ENCODE peak calls at places on chromosome 6, in ten cellular contexts. One of them, this sample, is unnamed.

GRCh38 chr6:11144393-11144829 is 32.9 kb upstream of the ERVFRD-1 start:
- DNase-seq in nephron progenitor cell: peak; percentile 80
- DNase-seq in CD8-positive, alpha-beta T cell: peak; percentile 42
- DNase-seq in hepatocyte: peak; percentile 85
- DNase-seq in astrocyte: peak; percentile 47
- DNase-seq in A549: peak; percentile 88
- DNase-seq in GM06990: no peak
- DNase-seq in BE2C: peak; percentile 75
- DNase-seq in GM23338: peak; percentile 87
- DNase-seq in epithelial cell of esophagus: peak; percentile 85
- DNase-seq in this sample: peak; percentile 77

GRCh38 chr6:129709451-129709908 is 497 bp downstream of the ARHGAP18 start:
- DNase-seq in nephron progenitor cell: no peak
- DNase-seq in CD8-positive, alpha-beta T cell: no peak
- DNase-seq in hepatocyte: peak; percentile 33
- DNase-seq in astrocyte: peak; percentile 50
- DNase-seq in A549: no peak
- DNase-seq in GM06990: peak; percentile 35
- DNase-seq in BE2C: no peak
- DNase-seq in GM23338: no peak
- DNase-seq in epithelial cell of esophagus: no peak
- DNase-seq in this sample: no peak

GRCh38 chr6:37653933-37654565 is 43.6 kb downstream of the MDGA1 start:
- DNase-seq in nephron progenitor cell: peak; percentile 31
- DNase-seq in CD8-positive, alpha-beta T cell: no peak
- DNase-seq in hepatocyte: peak; percentile 23
- DNase-seq in astrocyte: no peak
- DNase-seq in A549: peak; percentile 67
- DNase-seq in GM06990: peak; percentile 34
- DNase-seq in BE2C: peak; percentile 58
- DNase-seq in GM23338: peak; percentile 79
- DNase-seq in epithelial cell of esophagus: peak; percentile 45
- DNase-seq in this sample: peak; percentile 34

GRCh38 chr6:163579880-163580295 is 165.4 kb downstream of the QKI start:
- DNase-seq in nephron progenitor cell: no peak
- DNase-seq in CD8-positive, alpha-beta T cell: no peak
- DNase-seq in hepatocyte: no peak
- DNase-seq in astrocyte: peak; percentile 26
- DNase-seq in A549: peak; percentile 16
- DNase-seq in GM06990: no peak
- DNase-seq in BE2C: no peak
- DNase-seq in GM23338: peak; percentile 65
- DNase-seq in epithelial cell of esophagus: peak; percentile 35
- DNase-seq in this sample: no peak

GRCh38 chr6:152401978-152402377 is 235.2 kb downstream of the SYNE1 start:
- DNase-seq in nephron progenitor cell: no peak
- DNase-seq in CD8-positive, alpha-beta T cell: no peak
- DNase-seq in hepatocyte: no peak
- DNase-seq in astrocyte: no peak
- DNase-seq in A549: peak; percentile 83
- DNase-seq in GM06990: no peak
- DNase-seq in BE2C: no peak
- DNase-seq in GM23338: no peak
- DNase-seq in epithelial cell of esophagus: peak; percentile 89
- DNase-seq in this sample: no peak

GRCh38 chr6:89792881-89793280 is 26.7 kb downstream of the MDN1 start:
- DNase-seq in nephron progenitor cell: no peak
- DNase-seq in CD8-positive, alpha-beta T cell: no peak
- DNase-seq in hepatocyte: peak; percentile 53
- DNase-seq in astrocyte: peak; percentile 9
- DNase-seq in A549: peak; percentile 53
- DNase-seq in GM06990: no peak
- DNase-seq in BE2C: peak; percentile 26
- DNase-seq in GM23338: peak; percentile 58
- DNase-seq in epithelial cell of esophagus: peak; percentile 57
- DNase-seq in this sample: peak; percentile 18

GRCh38 chr6:139778113-139778512 is 403.7 kb upstream of the CITED2 start:
- DNase-seq in nephron progenitor cell: no peak
- DNase-seq in CD8-positive, alpha-beta T cell: no peak
- DNase-seq in hepatocyte: no peak
- DNase-seq in astrocyte: no peak
- DNase-seq in A549: no peak
- DNase-seq in GM06990: no peak
- DNase-seq in BE2C: no peak
- DNase-seq in GM23338: no peak
- DNase-seq in epithelial cell of esophagus: no peak
- DNase-seq in this sample: no peak

GRCh38 chr6:74551896-74552295 is 654.0 kb downstream of the COL12A1 start:
- DNase-seq in nephron progenitor cell: no peak
- DNase-seq in CD8-positive, alpha-beta T cell: no peak
- DNase-seq in hepatocyte: no peak
- DNase-seq in astrocyte: peak; percentile 51
- DNase-seq in A549: no peak
- DNase-seq in GM06990: no peak
- DNase-seq in BE2C: no peak
- DNase-seq in GM23338: no peak
- DNase-seq in epithelial cell of esophagus: no peak
- DNase-seq in this sample: no peak

GRCh38 chr6:34981951-34982350 is 92.9 kb downstream of the ANKS1A start:
- DNase-seq in nephron progenitor cell: no peak
- DNase-seq in CD8-positive, alpha-beta T cell: no peak
- DNase-seq in hepatocyte: no peak
- DNase-seq in astrocyte: peak; percentile 42
- DNase-seq in A549: peak; percentile 5
- DNase-seq in GM06990: no peak
- DNase-seq in BE2C: no peak
- DNase-seq in GM23338: no peak
- DNase-seq in epithelial cell of esophagus: no peak
- DNase-seq in this sample: no peak

GRCh38 chr6:44190712-44191111 is 26.0 kb upstream of the MYMX start:
- DNase-seq in nephron progenitor cell: no peak
- DNase-seq in CD8-positive, alpha-beta T cell: no peak
- DNase-seq in hepatocyte: no peak
- DNase-seq in astrocyte: no peak
- DNase-seq in A549: no peak
- DNase-seq in GM06990: no peak
- DNase-seq in BE2C: no peak
- DNase-seq in GM23338: no peak
- DNase-seq in epithelial cell of esophagus: no peak
- DNase-seq in this sample: no peak

GRCh38 chr6:151321438-151321837 is 69.9 kb downstream of the ZBTB2 start:
- DNase-seq in nephron progenitor cell: no peak
- DNase-seq in CD8-positive, alpha-beta T cell: no peak
- DNase-seq in hepatocyte: no peak
- DNase-seq in astrocyte: no peak
- DNase-seq in A549: no peak
- DNase-seq in GM06990: no peak
- DNase-seq in BE2C: no peak
- DNase-seq in GM23338: no peak
- DNase-seq in epithelial cell of esophagus: no peak
- DNase-seq in this sample: no peak

GRCh38 chr6:159483259-159483658 is 209.8 kb downstream of the SOD2 start:
- DNase-seq in nephron progenitor cell: no peak
- DNase-seq in CD8-positive, alpha-beta T cell: no peak
- DNase-seq in hepatocyte: no peak
- DNase-seq in astrocyte: no peak
- DNase-seq in A549: no peak
- DNase-seq in GM06990: no peak
- DNase-seq in BE2C: no peak
- DNase-seq in GM23338: no peak
- DNase-seq in epithelial cell of esophagus: no peak
- DNase-seq in this sample: no peak

GRCh38 chr6:88763160-88763559 is 200.3 kb downstream of the RNGTT start:
- DNase-seq in nephron progenitor cell: no peak
- DNase-seq in CD8-positive, alpha-beta T cell: no peak
- DNase-seq in hepatocyte: no peak
- DNase-seq in astrocyte: peak; percentile 4
- DNase-seq in A549: peak; percentile 22
- DNase-seq in GM06990: no peak
- DNase-seq in BE2C: no peak
- DNase-seq in GM23338: no peak
- DNase-seq in epithelial cell of esophagus: peak; percentile 2
- DNase-seq in this sample: no peak

GRCh38 chr6:89313006-89313405 is 2.1 kb downstream of the GABRR2 start:
- DNase-seq in nephron progenitor cell: no peak
- DNase-seq in CD8-positive, alpha-beta T cell: no peak
- DNase-seq in hepatocyte: peak; percentile 39
- DNase-seq in astrocyte: peak; percentile 92
- DNase-seq in A549: no peak
- DNase-seq in GM06990: no peak
- DNase-seq in BE2C: no peak
- DNase-seq in GM23338: peak; percentile 9
- DNase-seq in epithelial cell of esophagus: peak; percentile 65
- DNase-seq in this sample: no peak

GRCh38 chr6:111027219-111027618 is 45.4 kb downstream of the RPF2 start:
- DNase-seq in nephron progenitor cell: no peak
- DNase-seq in CD8-positive, alpha-beta T cell: no peak
- DNase-seq in hepatocyte: no peak
- DNase-seq in astrocyte: no peak
- DNase-seq in A549: peak; percentile 14
- DNase-seq in GM06990: no peak
- DNase-seq in BE2C: no peak
- DNase-seq in GM23338: no peak
- DNase-seq in epithelial cell of esophagus: no peak
- DNase-seq in this sample: no peak
- TF ChIP-seq CTCF in nephron progenitor cell: no peak
- TF ChIP-seq CTCF in CD8-positive, alpha-beta T cell: no peak
- TF ChIP-seq CTCF in hepatocyte: no peak
- TF ChIP-seq CTCF in astrocyte: no peak
- TF ChIP-seq CTCF in A549: no peak
- TF ChIP-seq CTCF in GM06990: peak; percentile 7
- TF ChIP-seq CTCF in BE2C: peak; percentile 25
- TF ChIP-seq CTCF in GM23338: peak; percentile 49
- TF ChIP-seq CTCF in epithelial cell of esophagus: peak; percentile 18
- TF ChIP-seq CTCF in this sample: no peak

GRCh38 chr6:46279874-46280273 is 109.1 kb upstream of the ENPP5 start:
- DNase-seq in nephron progenitor cell: no peak
- DNase-seq in CD8-positive, alpha-beta T cell: no peak
- DNase-seq in hepatocyte: no peak
- DNase-seq in astrocyte: peak; percentile 19
- DNase-seq in A549: no peak
- DNase-seq in GM06990: no peak
- DNase-seq in BE2C: no peak
- DNase-seq in GM23338: no peak
- DNase-seq in epithelial cell of esophagus: no peak
- DNase-seq in this sample: no peak

GRCh38 chr6:46273911-46274310 is 103.1 kb upstream of the ENPP5 start:
- DNase-seq in nephron progenitor cell: no peak
- DNase-seq in CD8-positive, alpha-beta T cell: no peak
- DNase-seq in hepatocyte: no peak
- DNase-seq in astrocyte: no peak
- DNase-seq in A549: no peak
- DNase-seq in GM06990: no peak
- DNase-seq in BE2C: no peak
- DNase-seq in GM23338: no peak
- DNase-seq in epithelial cell of esophagus: no peak
- DNase-seq in this sample: no peak

GRCh38 chr6:46274502-46274901 is 103.7 kb upstream of the ENPP5 start:
- DNase-seq in nephron progenitor cell: no peak
- DNase-seq in CD8-positive, alpha-beta T cell: no peak
- DNase-seq in hepatocyte: no peak
- DNase-seq in astrocyte: no peak
- DNase-seq in A549: no peak
- DNase-seq in GM06990: no peak
- DNase-seq in BE2C: no peak
- DNase-seq in GM23338: no peak
- DNase-seq in epithelial cell of esophagus: no peak
- DNase-seq in this sample: no peak

GRCh38 chr6:46281110-46281509 is 110.3 kb upstream of the ENPP5 start:
- DNase-seq in nephron progenitor cell: no peak
- DNase-seq in CD8-positive, alpha-beta T cell: no peak
- DNase-seq in hepatocyte: no peak
- DNase-seq in astrocyte: no peak
- DNase-seq in A549: no peak
- DNase-seq in GM06990: no peak
- DNase-seq in BE2C: no peak
- DNase-seq in GM23338: no peak
- DNase-seq in epithelial cell of esophagus: no peak
- DNase-seq in this sample: no peak

GRCh38 chr6:46276571-46277142 is 105.9 kb upstream of the ENPP5 start:
- DNase-seq in nephron progenitor cell: no peak
- DNase-seq in CD8-positive, alpha-beta T cell: no peak
- DNase-seq in hepatocyte: no peak
- DNase-seq in astrocyte: no peak
- DNase-seq in A549: no peak
- DNase-seq in GM06990: no peak
- DNase-seq in BE2C: no peak
- DNase-seq in GM23338: no peak
- DNase-seq in epithelial cell of esophagus: no peak
- DNase-seq in this sample: no peak
- TF ChIP-seq CTCF in nephron progenitor cell: no peak
- TF ChIP-seq CTCF in CD8-positive, alpha-beta T cell: no peak
- TF ChIP-seq CTCF in hepatocyte: no peak
- TF ChIP-seq CTCF in astrocyte: no peak
- TF ChIP-seq CTCF in A549: no peak
- TF ChIP-seq CTCF in GM06990: no peak
- TF ChIP-seq CTCF in BE2C: no peak
- TF ChIP-seq CTCF in GM23338: no peak
- TF ChIP-seq CTCF in epithelial cell of esophagus: no peak
- TF ChIP-seq CTCF in this sample: no peak

GRCh38 chr6:64074981-64075380 is 439.4 kb downstream of the PHF3 start:
- DNase-seq in nephron progenitor cell: no peak
- DNase-seq in CD8-positive, alpha-beta T cell: no peak
- DNase-seq in hepatocyte: no peak
- DNase-seq in astrocyte: no peak
- DNase-seq in A549: no peak
- DNase-seq in GM06990: no peak
- DNase-seq in BE2C: no peak
- DNase-seq in GM23338: no peak
- DNase-seq in epithelial cell of esophagus: no peak
- DNase-seq in this sample: no peak
- TF ChIP-seq CTCF in nephron progenitor cell: no peak
- TF ChIP-seq CTCF in CD8-positive, alpha-beta T cell: no peak
- TF ChIP-seq CTCF in hepatocyte: no peak
- TF ChIP-seq CTCF in astrocyte: no peak
- TF ChIP-seq CTCF in A549: no peak
- TF ChIP-seq CTCF in GM06990: no peak
- TF ChIP-seq CTCF in BE2C: no peak
- TF ChIP-seq CTCF in GM23338: no peak
- TF ChIP-seq CTCF in epithelial cell of esophagus: no peak
- TF ChIP-seq CTCF in this sample: no peak

DNA sequence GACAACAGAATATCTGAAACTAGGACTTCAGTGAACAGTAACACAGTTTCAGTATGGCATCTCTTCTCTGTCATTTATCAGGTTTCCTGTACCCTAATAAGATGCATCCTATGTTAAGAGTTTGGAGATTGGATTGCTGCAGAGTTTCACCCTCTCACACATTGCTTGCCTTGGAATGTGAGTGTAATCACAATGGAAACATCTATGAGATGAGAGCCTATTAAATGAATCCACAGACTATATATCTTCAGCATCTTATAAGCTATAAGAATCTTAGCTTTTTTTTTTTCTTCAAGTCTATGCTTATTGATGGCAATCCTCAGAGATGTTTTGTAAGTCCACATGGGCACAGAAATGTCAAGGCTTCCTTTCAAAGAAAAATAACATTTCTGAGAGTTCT is 292.5 kb downstream of the PRKN start:
- DNase-seq in nephron progenitor cell: no peak
- DNase-seq in CD8-positive, alpha-beta T cell: no peak
- DNase-seq in hepatocyte: no peak
- DNase-seq in astrocyte: no peak
- DNase-seq in A549: no peak
- DNase-seq in GM06990: no peak
- DNase-seq in BE2C: no peak
- DNase-seq in GM23338: no peak
- DNase-seq in epithelial cell of esophagus: no peak
- DNase-seq in this sample: no peak
- TF ChIP-seq CTCF in nephron progenitor cell: no peak
- TF ChIP-seq CTCF in CD8-positive, alpha-beta T cell: no peak
- TF ChIP-seq CTCF in hepatocyte: no peak
- TF ChIP-seq CTCF in astrocyte: no peak
- TF ChIP-seq CTCF in A549: no peak
- TF ChIP-seq CTCF in GM06990: no peak
- TF ChIP-seq CTCF in BE2C: no peak
- TF ChIP-seq CTCF in GM23338: no peak
- TF ChIP-seq CTCF in epithelial cell of esophagus: no peak
- TF ChIP-seq CTCF in this sample: no peak

This sample was measured in neural crest cell.